ENCODE peak calls at places on chromosomes 16 and 17, in seven cellular contexts. B is effector memory CD4-positive, alpha-beta T cell; H is thoracic aorta; E is uterus; Z is CD8-positive, alpha-beta T cell; F is neuronal stem cell; P is colonic mucosa. K is an unnamed sample.

GRCh38 chr17:59423137-59423703 is 91.8 kb downstream of the YPEL2 start:
- DNase-seq in Z (no peak), B (no peak), H (no peak), F (no peak), E (peak; percentile 63), P (no peak), K (no peak)

GRCh38 chr17:76404976-76405563 is 20.7 kb downstream of the SPHK1 start:
- DNase-seq in B (no peak), P (no peak), H (no peak), Z (no peak), F (no peak), E (no peak), K (no peak)

GRCh38 chr17:64992325-64992802 is 64.2 kb downstream of the GNA13 start:
- DNase-seq in Z (no peak), E (no peak), P (no peak), H (no peak), B (no peak), F (no peak), K (no peak)

GRCh38 chr17:65893692-65894279 is 298.1 kb downstream of the CEP112 start:
- DNase-seq in Z (no peak), B (no peak), F (no peak), P (no peak), E (no peak), H (no peak), K (no peak)

GRCh38 chr16:28261916-28262315 is 30.4 kb upstream of the SBK1 start:
- DNase-seq in Z (no peak), B (no peak), H (no peak), E (no peak), P (peak; percentile 21), F (no peak), K (no peak)

GRCh38 chr16:66359012-66359411 is 7.5 kb upstream of the CDH5 start:
- DNase-seq in B (no peak), H (no peak), F (no peak), Z (no peak), P (no peak), E (no peak), K (no peak)

GRCh38 chr17:39062846-39063680 is 88.4 kb downstream of the PLXDC1 start:
- DNase-seq in B (no peak), F (no peak), Z (no peak), H (no peak), E (no peak), P (no peak), K (no peak)

GRCh38 chr17:34254651-34255380 is at the start of gene CCL2:
- DNase-seq in E (peak; percentile 77), Z (no peak), H (peak; percentile 60), B (no peak), P (peak; percentile 65), F (no peak), K (no peak)

GRCh38 chr16:4316103-4316731 is 350 bp downstream of the GLIS2 start:
- DNase-seq in H (no peak), B (no peak), P (no peak), F (no peak), E (peak; percentile 49), Z (no peak), K (no peak)

GRCh38 chr17:57459286-57459915 is 203.1 kb downstream of the MSI2 start:
- DNase-seq in B (no peak), Z (no peak), F (no peak), H (no peak), E (no peak), P (no peak), K (no peak)

GRCh38 chr17:47224971-47225370 is 15.8 kb downstream of the MYL4 start:
- DNase-seq in P (no peak), H (no peak), F (no peak), Z (no peak), B (no peak), E (no peak), K (no peak)

GRCh38 chr17:57915980-57916757 is 39.0 kb downstream of the CUEDC1 start:
- DNase-seq in P (no peak), H (no peak), Z (no peak), E (no peak), F (peak; percentile 94), B (no peak), K (no peak)

GRCh38 chr17:61400058-61400785 is 579 bp downstream of the TBX2 start:
- DNase-seq in P (no peak), H (no peak), Z (no peak), B (no peak), F (no peak), E (no peak), K (no peak)

GRCh38 chr17:72445055-72445991 is 324.5 kb downstream of the SOX9 start:
- DNase-seq in Z (no peak), E (no peak), B (no peak), H (no peak), P (peak; percentile 84), F (no peak), K (no peak)

GRCh38 chr17:17664073-17664470 is 17.2 kb upstream of the RAI1 start:
- DNase-seq in F (no peak), B (no peak), H (no peak), P (no peak), Z (no peak), E (no peak), K (no peak)

GRCh38 chr17:27848941-27849340 is 44.2 kb downstream of the LYRM9 start:
- DNase-seq in P (peak; percentile 44), H (no peak), F (no peak), B (no peak), E (no peak), Z (no peak), K (no peak)

GRCh38 chr17:80956321-80957190 is 35.1 kb upstream of the CHMP6 start:
- DNase-seq in E (peak; percentile 12), B (no peak), F (no peak), Z (no peak), H (no peak), P (no peak), K (no peak)

GRCh38 chr17:5545051-5545987 is 39.0 kb downstream of the NLRP1 start:
- DNase-seq in E (no peak), B (no peak), P (no peak), F (no peak), Z (no peak), H (no peak), K (no peak)

GRCh38 chr17:40364906-40365305 is 369 bp upstream of the GJD3 start:
- DNase-seq in Z (no peak), P (no peak), B (no peak), E (no peak), F (no peak), H (no peak), K (no peak)

GRCh38 chr16:1793578-1794220 is at the start of gene IGFALS:
- DNase-seq in E (no peak), F (no peak), P (peak; percentile 21), Z (no peak), B (no peak), H (no peak), K (no peak)

GRCh38 chr16:87543436-87544191 is 50.8 kb upstream of the ZCCHC14 start:
- DNase-seq in B (no peak), E (peak; percentile 45), P (no peak), H (no peak), F (no peak), Z (no peak), K (no peak)

GRCh38 chr17:16516594-16517018 is 24.6 kb upstream of the LRRC75A start:
- DNase-seq in P (no peak), H (no peak), F (no peak), B (no peak), E (peak; percentile 52), Z (no peak), K (no peak)

GRCh38 chr17:47896672-47897490 is 845 bp downstream of the SP2 start:
- DNase-seq in P (peak; percentile 46), Z (no peak), B (no peak), F (no peak), H (no peak), E (no peak), K (no peak)

DNA sequence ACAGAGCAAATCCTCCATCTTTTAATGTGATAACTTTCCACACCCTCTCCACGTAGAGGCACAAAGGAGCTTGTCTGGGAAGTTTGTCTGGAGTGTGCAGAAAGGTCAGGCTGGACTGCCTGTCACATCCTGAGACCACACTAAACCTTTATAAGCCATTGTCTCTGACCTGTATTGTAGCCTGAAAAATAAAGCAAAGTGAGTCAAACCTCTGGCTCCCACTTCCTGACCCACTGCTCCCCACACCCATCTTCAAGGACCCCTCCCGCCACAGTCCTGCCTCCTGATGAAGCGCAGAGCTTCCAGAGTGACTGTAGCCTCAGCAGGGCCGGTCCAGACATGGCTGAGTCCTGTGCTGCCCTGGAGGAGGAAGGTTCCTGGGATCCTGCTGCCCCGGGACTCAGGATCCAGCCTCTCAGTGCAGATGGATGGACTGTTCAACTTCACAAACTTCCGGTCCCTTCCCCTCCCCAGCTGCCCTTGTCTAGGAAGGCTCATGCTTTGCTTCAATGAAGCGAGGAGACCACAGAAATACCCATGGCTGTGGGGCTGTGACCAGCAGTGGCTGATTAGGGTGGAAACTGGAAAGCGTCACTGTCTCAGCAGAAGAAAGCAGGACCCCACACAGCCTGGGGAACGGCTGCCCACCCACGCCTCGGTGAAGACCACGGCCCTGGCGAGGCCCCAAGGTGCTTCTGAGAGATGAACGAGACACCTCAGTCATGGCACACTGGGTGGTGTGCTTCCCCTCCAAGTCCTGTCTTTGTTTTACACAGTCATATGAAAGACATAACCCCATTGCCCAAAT is 30.9 kb upstream of the CLEC18B start:
- DNase-seq in P (no peak), Z (no peak), E (no peak), F (no peak), B (no peak), H (no peak), K (no peak)
- H3K4me1 ChIP-seq in P (peaks cover 7% of the 10 kb centered on the region), Z (no peaks in the 10 kb centered on the region), E (no peaks in the 10 kb centered on the region), F (no peaks in the 10 kb centered on the region), B (no peaks in the 10 kb centered on the region), H (peaks cover 19% of the 10 kb centered on the region), K (no peaks in the 10 kb centered on the region)

GRCh38 chr16:68381363-68381724 is 67.0 kb downstream of the SMPD3 start:
- DNase-seq in F (no peak), P (no peak), B (no peak), Z (no peak), E (no peak), H (no peak), K (no peak)
- H3K4me1 ChIP-seq in F (peaks cover 13% of the 10 kb centered on the region), P (peaks cover 13% of the 10 kb centered on the region), B (peaks cover 8% of the 10 kb centered on the region), Z (peaks cover 6% of the 10 kb centered on the region), E (no peaks in the 10 kb centered on the region), H (no peaks in the 10 kb centered on the region), K (peaks cover 17% of the 10 kb centered on the region)

GRCh38 chr16:58025351-58026138 is at the start of gene MMP15:
- DNase-seq in F (peak; percentile 70), P (peak; percentile 95), Z (peak; percentile 48), H (no peak), E (peak; percentile 51), B (peak; percentile 55), K (peak; percentile 68)
- H3K4me1 ChIP-seq in F (peaks cover 10% of the 10 kb centered on the region), P (peaks cover 17% of the 10 kb centered on the region), Z (peaks cover 8% of the 10 kb centered on the region), H (peaks cover 43% of the 10 kb centered on the region), E (no peaks in the 10 kb centered on the region), B (peaks cover 21% of the 10 kb centered on the region), K (peaks cover 29% of the 10 kb centered on the region)

GRCh38 chr17:55284944-55285339 is 20.2 kb downstream of the HLF start:
- DNase-seq in Z (no peak), H (no peak), P (no peak), E (no peak), F (no peak), B (no peak), K (no peak)

GRCh38 chr17:55282379-55282702 is 17.6 kb downstream of the HLF start:
- DNase-seq in H (no peak), Z (no peak), E (no peak), B (no peak), F (no peak), P (no peak), K (no peak)

GRCh38 chr17:55284001-55284884 is 19.5 kb downstream of the HLF start:
- DNase-seq in Z (no peak), E (no peak), B (no peak), F (no peak), P (no peak), H (no peak), K (no peak)

GRCh38 chr17:55281592-55282378 is 17.0 kb downstream of the HLF start:
- DNase-seq in B (no peak), P (no peak), F (no peak), Z (no peak), H (no peak), E (no peak), K (no peak)

GRCh38 chr17:55283256-55283965 is 18.7 kb downstream of the HLF start:
- DNase-seq in Z (no peak), B (no peak), H (no peak), P (no peak), F (no peak), E (no peak), K (no peak)
- H3K4me1 ChIP-seq in Z (peaks cover 6% of the 10 kb centered on the region), B (no peaks in the 10 kb centered on the region), H (peaks cover 84% of the 10 kb centered on the region), P (no peaks in the 10 kb centered on the region), F (no peaks in the 10 kb centered on the region), E (peaks cover 6% of the 10 kb centered on the region), K (peaks cover 11% of the 10 kb centered on the region)